ENCODE peak calls at places on chromosomes 5 and 9, in five cellular contexts. One of them, this sample, is unnamed.

GRCh38 chr5:37875051-37875787 is 35.4 kb upstream of the GDNF start:
- DNase-seq in CD8-positive, alpha-beta T cell: no peak
- DNase-seq in stomach: no peak
- DNase-seq in cardiac muscle cell: peak
- DNase-seq in psoas muscle: no peak
- DNase-seq in this sample: peak

GRCh38 chr9:126393876-126394275 is 67.2 kb downstream of the MVB12B start:
- DNase-seq in CD8-positive, alpha-beta T cell: no peak
- DNase-seq in stomach: no peak
- DNase-seq in cardiac muscle cell: no peak
- DNase-seq in psoas muscle: no peak
- DNase-seq in this sample: no peak

GRCh38 chr9:127724012-127724411 is 8.1 kb downstream of the TTC16 start:
- DNase-seq in CD8-positive, alpha-beta T cell: no peak
- DNase-seq in stomach: peak
- DNase-seq in cardiac muscle cell: no peak
- DNase-seq in psoas muscle: no peak
- DNase-seq in this sample: no peak

GRCh38 chr5:175842506-175842905 is 28.9 kb upstream of the CPLX2 start:
- DNase-seq in CD8-positive, alpha-beta T cell: no peak
- DNase-seq in stomach: no peak
- DNase-seq in cardiac muscle cell: no peak
- DNase-seq in psoas muscle: no peak
- DNase-seq in this sample: no peak

GRCh38 chr5:127960126-127960744 is 123.3 kb upstream of the SLC12A2 start:
- DNase-seq in CD8-positive, alpha-beta T cell: no peak
- DNase-seq in stomach: no peak
- DNase-seq in cardiac muscle cell: peak
- DNase-seq in psoas muscle: no peak
- DNase-seq in this sample: no peak

GRCh38 chr5:132674671-132675506 is 1.1 kb downstream of the IL4 start:
- DNase-seq in CD8-positive, alpha-beta T cell: no peak
- DNase-seq in stomach: no peak
- DNase-seq in cardiac muscle cell: peak
- DNase-seq in psoas muscle: no peak
- DNase-seq in this sample: peak

GRCh38 chr5:87074934-87075541 is 192.6 kb upstream of the RASA1 start:
- DNase-seq in CD8-positive, alpha-beta T cell: peak
- DNase-seq in stomach: no peak
- DNase-seq in cardiac muscle cell: no peak
- DNase-seq in psoas muscle: no peak
- DNase-seq in this sample: peak

GRCh38 chr5:56481147-56481997 is 248.2 kb upstream of the ANKRD55 start:
- DNase-seq in CD8-positive, alpha-beta T cell: no peak
- DNase-seq in stomach: peak
- DNase-seq in cardiac muscle cell: peak
- DNase-seq in psoas muscle: peak
- DNase-seq in this sample: peak

GRCh38 chr9:96133296-96134010 is 168.5 kb downstream of the HSD17B3 start:
- DNase-seq in CD8-positive, alpha-beta T cell: no peak
- DNase-seq in stomach: no peak
- DNase-seq in cardiac muscle cell: no peak
- DNase-seq in psoas muscle: no peak
- DNase-seq in this sample: no peak

GRCh38 chr9:107161338-107161737 is 121.7 kb upstream of the RAD23B start:
- DNase-seq in CD8-positive, alpha-beta T cell: no peak
- DNase-seq in stomach: no peak
- DNase-seq in cardiac muscle cell: no peak
- DNase-seq in psoas muscle: no peak
- DNase-seq in this sample: no peak

GRCh38 chr9:71854811-71855210 is 56.2 kb downstream of the ABHD17B start:
- DNase-seq in CD8-positive, alpha-beta T cell: no peak
- DNase-seq in stomach: no peak
- DNase-seq in cardiac muscle cell: no peak
- DNase-seq in psoas muscle: no peak
- DNase-seq in this sample: no peak

GRCh38 chr9:89425921-89426388 is 72.0 kb downstream of the SEMA4D start:
- DNase-seq in CD8-positive, alpha-beta T cell: no peak
- DNase-seq in stomach: no peak
- DNase-seq in cardiac muscle cell: no peak
- DNase-seq in psoas muscle: no peak
- DNase-seq in this sample: no peak

GRCh38 chr5:16578474-16578883 is 38.3 kb downstream of the RETREG1 start:
- DNase-seq in CD8-positive, alpha-beta T cell: no peak
- DNase-seq in stomach: no peak
- DNase-seq in cardiac muscle cell: no peak
- DNase-seq in psoas muscle: no peak
- DNase-seq in this sample: no peak

GRCh38 chr5:32711693-32712462 is 757 bp downstream of the NPR3 start:
- DNase-seq in CD8-positive, alpha-beta T cell: no peak
- DNase-seq in stomach: no peak
- DNase-seq in cardiac muscle cell: peak
- DNase-seq in psoas muscle: peak
- DNase-seq in this sample: peak

GRCh38 chr9:125744616-125745387 is 2.4 kb upstream of the PBX3 start:
- DNase-seq in CD8-positive, alpha-beta T cell: no peak
- DNase-seq in stomach: no peak
- DNase-seq in cardiac muscle cell: peak
- DNase-seq in psoas muscle: no peak
- DNase-seq in this sample: no peak

GRCh38 chr5:76062502-76062901 is 20.7 kb upstream of the SV2C start:
- DNase-seq in CD8-positive, alpha-beta T cell: no peak
- DNase-seq in stomach: no peak
- DNase-seq in cardiac muscle cell: no peak
- DNase-seq in psoas muscle: no peak
- DNase-seq in this sample: no peak

GRCh38 chr5:149759563-149759962 is 29.5 kb downstream of the PPARGC1B start:
- DNase-seq in CD8-positive, alpha-beta T cell: no peak
- DNase-seq in stomach: no peak
- DNase-seq in cardiac muscle cell: no peak
- DNase-seq in psoas muscle: no peak
- DNase-seq in this sample: no peak

GRCh38 chr5:152374711-152375275 is 30.3 kb downstream of the NMUR2 start:
- DNase-seq in CD8-positive, alpha-beta T cell: no peak
- DNase-seq in stomach: no peak
- DNase-seq in cardiac muscle cell: no peak
- DNase-seq in psoas muscle: no peak
- DNase-seq in this sample: no peak

GRCh38 chr9:76818271-76818670 is 54.0 kb downstream of the PCA3 start:
- DNase-seq in CD8-positive, alpha-beta T cell: no peak
- DNase-seq in stomach: peak
- DNase-seq in cardiac muscle cell: peak
- DNase-seq in psoas muscle: peak
- DNase-seq in this sample: no peak

GRCh38 chr9:2461886-2462285 is 159.7 kb upstream of the VLDLR start:
- DNase-seq in CD8-positive, alpha-beta T cell: no peak
- DNase-seq in stomach: no peak
- DNase-seq in cardiac muscle cell: peak
- DNase-seq in psoas muscle: no peak
- DNase-seq in this sample: no peak

GRCh38 chr9:88766778-88767503 is 224.3 kb upstream of the S1PR3 start:
- DNase-seq in CD8-positive, alpha-beta T cell: no peak
- DNase-seq in stomach: no peak
- DNase-seq in cardiac muscle cell: peak
- DNase-seq in psoas muscle: no peak
- DNase-seq in this sample: no peak

GRCh38 chr9:105661011-105661410 is 1.2 kb upstream of the TAL2 start:
- DNase-seq in CD8-positive, alpha-beta T cell: no peak
- DNase-seq in stomach: no peak
- DNase-seq in cardiac muscle cell: no peak
- DNase-seq in psoas muscle: no peak
- DNase-seq in this sample: no peak

GRCh38 chr5:179526978-179527377 is 23.4 kb upstream of the RUFY1 start:
- DNase-seq in CD8-positive, alpha-beta T cell: no peak
- DNase-seq in stomach: no peak
- DNase-seq in cardiac muscle cell: no peak
- DNase-seq in psoas muscle: no peak
- DNase-seq in this sample: no peak

GRCh38 chr9:134728021-134728795 is 86.6 kb downstream of the COL5A1 start:
- DNase-seq in CD8-positive, alpha-beta T cell: no peak
- DNase-seq in stomach: no peak
- DNase-seq in cardiac muscle cell: no peak
- DNase-seq in psoas muscle: no peak
- DNase-seq in this sample: no peak
- H3K4me3 ChIP-seq in CD8-positive, alpha-beta T cell: no peak
- H3K4me3 ChIP-seq in stomach: no peak
- H3K4me3 ChIP-seq in cardiac muscle cell: no peak
- H3K4me3 ChIP-seq in psoas muscle: no peak
- H3K4me3 ChIP-seq in this sample: no peak

GRCh38 chr9:93345630-93346239 is 105.8 kb upstream of the FAM120A start:
- DNase-seq in CD8-positive, alpha-beta T cell: no peak
- DNase-seq in stomach: no peak
- DNase-seq in cardiac muscle cell: no peak
- DNase-seq in psoas muscle: no peak
- DNase-seq in this sample: no peak
- H3K4me3 ChIP-seq in CD8-positive, alpha-beta T cell: peak
- H3K4me3 ChIP-seq in stomach: peak
- H3K4me3 ChIP-seq in cardiac muscle cell: peak
- H3K4me3 ChIP-seq in psoas muscle: peak
- H3K4me3 ChIP-seq in this sample: no peak

GRCh38 chr5:98798371-98798770 is 24.9 kb downstream of the RGMB start:
- DNase-seq in CD8-positive, alpha-beta T cell: no peak
- DNase-seq in stomach: no peak
- DNase-seq in cardiac muscle cell: no peak
- DNase-seq in psoas muscle: no peak
- DNase-seq in this sample: no peak
- H3K4me3 ChIP-seq in CD8-positive, alpha-beta T cell: no peak
- H3K4me3 ChIP-seq in stomach: no peak
- H3K4me3 ChIP-seq in cardiac muscle cell: no peak
- H3K4me3 ChIP-seq in psoas muscle: no peak
- H3K4me3 ChIP-seq in this sample: no peak

GRCh38 chr9:35517552-35518211 is 27.8 kb downstream of the RUSC2 start:
- DNase-seq in CD8-positive, alpha-beta T cell: no peak
- DNase-seq in stomach: no peak
- DNase-seq in cardiac muscle cell: no peak
- DNase-seq in psoas muscle: no peak
- DNase-seq in this sample: no peak

GRCh38 chr9:35517136-35517535 is 27.2 kb downstream of the RUSC2 start:
- DNase-seq in CD8-positive, alpha-beta T cell: no peak
- DNase-seq in stomach: no peak
- DNase-seq in cardiac muscle cell: peak
- DNase-seq in psoas muscle: no peak
- DNase-seq in this sample: no peak

GRCh38 chr9:35518212-35518917 is 28.5 kb downstream of the RUSC2 start:
- DNase-seq in CD8-positive, alpha-beta T cell: no peak
- DNase-seq in stomach: peak
- DNase-seq in cardiac muscle cell: peak
- DNase-seq in psoas muscle: peak
- DNase-seq in this sample: no peak

GRCh38 chr9:35515766-35516165 is 25.9 kb downstream of the RUSC2 start:
- DNase-seq in CD8-positive, alpha-beta T cell: no peak
- DNase-seq in stomach: no peak
- DNase-seq in cardiac muscle cell: peak
- DNase-seq in psoas muscle: no peak
- DNase-seq in this sample: no peak

GRCh38 chr9:35516481-35516880 is 26.6 kb downstream of the RUSC2 start:
- DNase-seq in CD8-positive, alpha-beta T cell: no peak
- DNase-seq in stomach: no peak
- DNase-seq in cardiac muscle cell: peak
- DNase-seq in psoas muscle: no peak
- DNase-seq in this sample: no peak
- H3K4me3 ChIP-seq in CD8-positive, alpha-beta T cell: no peak
- H3K4me3 ChIP-seq in stomach: no peak
- H3K4me3 ChIP-seq in cardiac muscle cell: no peak
- H3K4me3 ChIP-seq in psoas muscle: no peak
- H3K4me3 ChIP-seq in this sample: no peak

DNA sequence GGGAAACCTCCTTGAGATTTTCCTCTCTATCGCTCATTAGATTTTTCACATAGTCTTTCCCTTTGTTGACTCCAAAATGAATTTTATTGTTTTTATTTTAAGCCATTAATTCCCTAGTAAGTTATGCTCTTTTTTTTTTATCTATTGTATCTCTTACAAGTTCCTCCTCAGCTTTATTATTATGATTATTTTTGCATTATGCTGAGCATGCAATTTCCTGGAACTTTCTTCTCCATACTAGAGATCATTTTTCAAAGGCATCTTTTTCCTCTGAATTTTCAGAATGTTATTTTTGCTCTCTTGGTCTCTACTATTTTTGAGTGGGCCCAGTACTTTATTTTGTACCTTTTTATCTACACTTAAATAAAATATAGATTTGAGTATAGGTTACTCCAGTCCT is 376.6 kb upstream of the SEMA6A start:
- DNase-seq in CD8-positive, alpha-beta T cell: no peak
- DNase-seq in stomach: no peak
- DNase-seq in cardiac muscle cell: no peak
- DNase-seq in psoas muscle: no peak
- DNase-seq in this sample: no peak
- H3K4me3 ChIP-seq in CD8-positive, alpha-beta T cell: no peak
- H3K4me3 ChIP-seq in stomach: no peak
- H3K4me3 ChIP-seq in cardiac muscle cell: no peak
- H3K4me3 ChIP-seq in psoas muscle: no peak
- H3K4me3 ChIP-seq in this sample: no peak

DNA sequence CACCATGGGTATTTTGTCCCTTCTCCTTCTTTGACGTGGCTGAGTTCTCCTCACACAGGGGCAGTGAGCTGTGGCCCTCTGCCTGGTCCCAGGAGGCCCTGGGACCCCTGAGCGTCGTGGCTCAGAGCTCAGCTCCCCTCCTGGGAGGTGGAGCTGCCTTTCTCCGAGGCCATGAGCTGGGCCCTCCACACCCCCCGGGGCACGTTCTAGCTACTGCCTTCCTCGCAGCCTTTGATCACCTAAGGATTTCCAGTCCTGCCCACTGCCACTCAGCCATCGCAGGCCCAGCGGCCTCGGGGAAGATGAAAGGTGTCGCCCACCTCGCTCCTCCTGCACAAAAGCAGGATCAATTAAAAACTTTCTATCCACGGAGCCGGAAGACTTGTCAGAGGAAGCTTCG is 94.8 kb upstream of the RAPGEF1 start:
- DNase-seq in CD8-positive, alpha-beta T cell: no peak
- DNase-seq in stomach: no peak
- DNase-seq in cardiac muscle cell: no peak
- DNase-seq in psoas muscle: no peak
- DNase-seq in this sample: no peak
- H3K4me3 ChIP-seq in CD8-positive, alpha-beta T cell: no peak
- H3K4me3 ChIP-seq in stomach: no peak
- H3K4me3 ChIP-seq in cardiac muscle cell: no peak
- H3K4me3 ChIP-seq in psoas muscle: no peak
- H3K4me3 ChIP-seq in this sample: no peak

DNA sequence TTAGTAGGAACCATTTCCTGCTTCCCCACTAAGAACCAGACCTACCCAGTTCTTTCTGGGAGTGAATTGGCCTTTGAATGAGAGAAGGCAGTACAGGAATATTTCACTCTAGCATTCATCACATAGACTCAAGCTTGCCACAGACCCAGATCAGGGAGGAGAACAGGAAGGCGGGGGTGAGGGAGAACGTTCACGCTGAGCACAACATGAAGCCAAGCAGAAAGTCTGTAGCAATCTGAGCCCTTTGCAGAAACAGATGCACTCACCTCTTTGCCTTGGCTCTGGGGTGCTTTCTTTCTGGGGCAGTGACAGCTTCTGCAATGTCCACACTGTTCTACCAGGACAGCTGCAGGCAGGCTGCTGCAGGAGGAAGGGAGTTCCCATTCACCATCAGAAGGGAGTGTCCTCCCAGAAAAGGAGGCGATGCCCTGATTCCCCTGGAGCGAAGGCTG is 11.5 kb upstream of the FGF1 start:
- DNase-seq in CD8-positive, alpha-beta T cell: no peak
- DNase-seq in stomach: no peak
- DNase-seq in cardiac muscle cell: peak
- DNase-seq in psoas muscle: peak
- DNase-seq in this sample: no peak
- H3K4me3 ChIP-seq in CD8-positive, alpha-beta T cell: no peak
- H3K4me3 ChIP-seq in stomach: no peak
- H3K4me3 ChIP-seq in cardiac muscle cell: no peak
- H3K4me3 ChIP-seq in psoas muscle: peak
- H3K4me3 ChIP-seq in this sample: no peak